ENCODE peak calls at places on chromosome 1, in seven cellular contexts. One of them, this sample, is unnamed.

GRCh38 chr1:63326473-63327380 is 4.4 kb downstream of the FOXD3 start:
- DNase-seq in upper lobe of right lung: no peak
- DNase-seq in fibroblast of mammary gland: no peak
- DNase-seq in IMR-90: peak; percentile 6
- DNase-seq in NB4: no peak
- DNase-seq in cardiac fibroblast: no peak
- DNase-seq in CD8-positive, alpha-beta T cell: no peak
- DNase-seq in this sample: peak; percentile 18

GRCh38 chr1:108049083-108049819 is 84.3 kb upstream of the VAV3 start:
- DNase-seq in upper lobe of right lung: peak; percentile 69
- DNase-seq in fibroblast of mammary gland: peak; percentile 44
- DNase-seq in IMR-90: no peak
- DNase-seq in NB4: peak; percentile 64
- DNase-seq in cardiac fibroblast: peak; percentile 34
- DNase-seq in CD8-positive, alpha-beta T cell: no peak
- DNase-seq in this sample: peak; percentile 70

GRCh38 chr1:17167041-17167782 is 37.7 kb upstream of the PADI1 start:
- DNase-seq in upper lobe of right lung: no peak
- DNase-seq in fibroblast of mammary gland: no peak
- DNase-seq in IMR-90: no peak
- DNase-seq in NB4: no peak
- DNase-seq in cardiac fibroblast: no peak
- DNase-seq in CD8-positive, alpha-beta T cell: no peak
- DNase-seq in this sample: no peak

GRCh38 chr1:14757260-14757625 is 158.8 kb downstream of the KAZN start:
- DNase-seq in upper lobe of right lung: no peak
- DNase-seq in fibroblast of mammary gland: no peak
- DNase-seq in IMR-90: no peak
- DNase-seq in NB4: no peak
- DNase-seq in cardiac fibroblast: no peak
- DNase-seq in CD8-positive, alpha-beta T cell: no peak
- DNase-seq in this sample: no peak

GRCh38 chr1:183191833-183192232 is 5.8 kb downstream of the LAMC2 start:
- DNase-seq in upper lobe of right lung: no peak
- DNase-seq in fibroblast of mammary gland: peak; percentile 93
- DNase-seq in IMR-90: peak; percentile 95
- DNase-seq in NB4: no peak
- DNase-seq in cardiac fibroblast: peak; percentile 66
- DNase-seq in CD8-positive, alpha-beta T cell: no peak
- DNase-seq in this sample: peak; percentile 90

GRCh38 chr1:44251486-44251885 is 38.2 kb downstream of the DMAP1 start:
- DNase-seq in upper lobe of right lung: no peak
- DNase-seq in fibroblast of mammary gland: no peak
- DNase-seq in IMR-90: no peak
- DNase-seq in NB4: no peak
- DNase-seq in cardiac fibroblast: no peak
- DNase-seq in CD8-positive, alpha-beta T cell: no peak
- DNase-seq in this sample: no peak

GRCh38 chr1:209045326-209046057 is 538.0 kb upstream of the CAMK1G start:
- DNase-seq in upper lobe of right lung: no peak
- DNase-seq in fibroblast of mammary gland: no peak
- DNase-seq in IMR-90: no peak
- DNase-seq in NB4: no peak
- DNase-seq in cardiac fibroblast: no peak
- DNase-seq in CD8-positive, alpha-beta T cell: no peak
- DNase-seq in this sample: no peak

GRCh38 chr1:183652107-183652506 is 1.0 kb downstream of the APOBEC4 start:
- DNase-seq in upper lobe of right lung: no peak
- DNase-seq in fibroblast of mammary gland: no peak
- DNase-seq in IMR-90: no peak
- DNase-seq in NB4: no peak
- DNase-seq in cardiac fibroblast: no peak
- DNase-seq in CD8-positive, alpha-beta T cell: no peak
- DNase-seq in this sample: no peak

GRCh38 chr1:43991476-43992231 is at the start of gene CCDC24:
- DNase-seq in upper lobe of right lung: peak; percentile 94
- DNase-seq in fibroblast of mammary gland: peak; percentile 66
- DNase-seq in IMR-90: peak; percentile 67
- DNase-seq in NB4: peak; percentile 73
- DNase-seq in cardiac fibroblast: peak; percentile 89
- DNase-seq in CD8-positive, alpha-beta T cell: peak; percentile 84
- DNase-seq in this sample: peak; percentile 92

GRCh38 chr1:75265792-75266191 is 131.6 kb downstream of the LHX8 start:
- DNase-seq in upper lobe of right lung: no peak
- DNase-seq in fibroblast of mammary gland: peak; percentile 19
- DNase-seq in IMR-90: peak; percentile 6
- DNase-seq in NB4: peak; percentile 36
- DNase-seq in cardiac fibroblast: peak; percentile 54
- DNase-seq in CD8-positive, alpha-beta T cell: no peak
- DNase-seq in this sample: peak; percentile 3

GRCh38 chr1:5979536-5980313 is 12.5 kb downstream of the NPHP4 start:
- DNase-seq in upper lobe of right lung: peak; percentile 57
- DNase-seq in fibroblast of mammary gland: no peak
- DNase-seq in IMR-90: no peak
- DNase-seq in NB4: no peak
- DNase-seq in cardiac fibroblast: no peak
- DNase-seq in CD8-positive, alpha-beta T cell: no peak
- DNase-seq in this sample: no peak

GRCh38 chr1:160652924-160653619 is 6.2 kb upstream of the SLAMF1 start:
- DNase-seq in upper lobe of right lung: no peak
- DNase-seq in fibroblast of mammary gland: no peak
- DNase-seq in IMR-90: no peak
- DNase-seq in NB4: no peak
- DNase-seq in cardiac fibroblast: no peak
- DNase-seq in CD8-positive, alpha-beta T cell: no peak
- DNase-seq in this sample: no peak

GRCh38 chr1:171300401-171300800 is 13.6 kb upstream of the FMO4 start:
- DNase-seq in upper lobe of right lung: no peak
- DNase-seq in fibroblast of mammary gland: no peak
- DNase-seq in IMR-90: no peak
- DNase-seq in NB4: no peak
- DNase-seq in cardiac fibroblast: no peak
- DNase-seq in CD8-positive, alpha-beta T cell: no peak
- DNase-seq in this sample: no peak

GRCh38 chr1:62144238-62144831 is 50.3 kb upstream of the L1TD1 start:
- DNase-seq in upper lobe of right lung: no peak
- DNase-seq in fibroblast of mammary gland: peak; percentile 48
- DNase-seq in IMR-90: peak; percentile 52
- DNase-seq in NB4: peak; percentile 40
- DNase-seq in cardiac fibroblast: peak; percentile 71
- DNase-seq in CD8-positive, alpha-beta T cell: no peak
- DNase-seq in this sample: peak; percentile 40

GRCh38 chr1:67184838-67185421 is 18.7 kb downstream of the IL23R start:
- DNase-seq in upper lobe of right lung: no peak
- DNase-seq in fibroblast of mammary gland: no peak
- DNase-seq in IMR-90: no peak
- DNase-seq in NB4: no peak
- DNase-seq in cardiac fibroblast: no peak
- DNase-seq in CD8-positive, alpha-beta T cell: no peak
- DNase-seq in this sample: no peak

GRCh38 chr1:16115468-16116363 is 40.2 kb downstream of the EPHA2 start:
- DNase-seq in upper lobe of right lung: no peak
- DNase-seq in fibroblast of mammary gland: no peak
- DNase-seq in IMR-90: no peak
- DNase-seq in NB4: no peak
- DNase-seq in cardiac fibroblast: no peak
- DNase-seq in CD8-positive, alpha-beta T cell: no peak
- DNase-seq in this sample: no peak

GRCh38 chr1:36366091-36366661 is 19.5 kb downstream of the STK40 start:
- DNase-seq in upper lobe of right lung: no peak
- DNase-seq in fibroblast of mammary gland: peak; percentile 64
- DNase-seq in IMR-90: peak; percentile 75
- DNase-seq in NB4: no peak
- DNase-seq in cardiac fibroblast: peak; percentile 70
- DNase-seq in CD8-positive, alpha-beta T cell: peak; percentile 75
- DNase-seq in this sample: peak; percentile 60

GRCh38 chr1:59552001-59552400 is 255.1 kb downstream of the FGGY start:
- DNase-seq in upper lobe of right lung: no peak
- DNase-seq in fibroblast of mammary gland: no peak
- DNase-seq in IMR-90: no peak
- DNase-seq in NB4: peak; percentile 24
- DNase-seq in cardiac fibroblast: no peak
- DNase-seq in CD8-positive, alpha-beta T cell: no peak
- DNase-seq in this sample: no peak

GRCh38 chr1:44101356-44101755 is 17.3 kb upstream of the KLF17 start:
- DNase-seq in upper lobe of right lung: no peak
- DNase-seq in fibroblast of mammary gland: peak; percentile 59
- DNase-seq in IMR-90: peak; percentile 33
- DNase-seq in NB4: no peak
- DNase-seq in cardiac fibroblast: peak; percentile 39
- DNase-seq in CD8-positive, alpha-beta T cell: no peak
- DNase-seq in this sample: no peak

GRCh38 chr1:165695011-165695410 is 3.4 kb downstream of the ALDH9A1 start:
- DNase-seq in upper lobe of right lung: no peak
- DNase-seq in fibroblast of mammary gland: peak; percentile 35
- DNase-seq in IMR-90: no peak
- DNase-seq in NB4: no peak
- DNase-seq in cardiac fibroblast: peak; percentile 8
- DNase-seq in CD8-positive, alpha-beta T cell: no peak
- DNase-seq in this sample: no peak

GRCh38 chr1:165696625-165697100 is 1.7 kb downstream of the ALDH9A1 start:
- DNase-seq in upper lobe of right lung: no peak
- DNase-seq in fibroblast of mammary gland: peak; percentile 94
- DNase-seq in IMR-90: peak; percentile 89
- DNase-seq in NB4: peak; percentile 40
- DNase-seq in cardiac fibroblast: peak; percentile 97
- DNase-seq in CD8-positive, alpha-beta T cell: no peak
- DNase-seq in this sample: peak; percentile 92

GRCh38 chr1:165697491-165697880 is 876 bp downstream of the ALDH9A1 start:
- DNase-seq in upper lobe of right lung: no peak
- DNase-seq in fibroblast of mammary gland: no peak
- DNase-seq in IMR-90: no peak
- DNase-seq in NB4: no peak
- DNase-seq in cardiac fibroblast: peak; percentile 10
- DNase-seq in CD8-positive, alpha-beta T cell: no peak
- DNase-seq in this sample: no peak

GRCh38 chr1:165699577-165699976 is 1.2 kb upstream of the ALDH9A1 start:
- DNase-seq in upper lobe of right lung: no peak
- DNase-seq in fibroblast of mammary gland: no peak
- DNase-seq in IMR-90: no peak
- DNase-seq in NB4: peak; percentile 20
- DNase-seq in cardiac fibroblast: no peak
- DNase-seq in CD8-positive, alpha-beta T cell: no peak
- DNase-seq in this sample: no peak

DNA sequence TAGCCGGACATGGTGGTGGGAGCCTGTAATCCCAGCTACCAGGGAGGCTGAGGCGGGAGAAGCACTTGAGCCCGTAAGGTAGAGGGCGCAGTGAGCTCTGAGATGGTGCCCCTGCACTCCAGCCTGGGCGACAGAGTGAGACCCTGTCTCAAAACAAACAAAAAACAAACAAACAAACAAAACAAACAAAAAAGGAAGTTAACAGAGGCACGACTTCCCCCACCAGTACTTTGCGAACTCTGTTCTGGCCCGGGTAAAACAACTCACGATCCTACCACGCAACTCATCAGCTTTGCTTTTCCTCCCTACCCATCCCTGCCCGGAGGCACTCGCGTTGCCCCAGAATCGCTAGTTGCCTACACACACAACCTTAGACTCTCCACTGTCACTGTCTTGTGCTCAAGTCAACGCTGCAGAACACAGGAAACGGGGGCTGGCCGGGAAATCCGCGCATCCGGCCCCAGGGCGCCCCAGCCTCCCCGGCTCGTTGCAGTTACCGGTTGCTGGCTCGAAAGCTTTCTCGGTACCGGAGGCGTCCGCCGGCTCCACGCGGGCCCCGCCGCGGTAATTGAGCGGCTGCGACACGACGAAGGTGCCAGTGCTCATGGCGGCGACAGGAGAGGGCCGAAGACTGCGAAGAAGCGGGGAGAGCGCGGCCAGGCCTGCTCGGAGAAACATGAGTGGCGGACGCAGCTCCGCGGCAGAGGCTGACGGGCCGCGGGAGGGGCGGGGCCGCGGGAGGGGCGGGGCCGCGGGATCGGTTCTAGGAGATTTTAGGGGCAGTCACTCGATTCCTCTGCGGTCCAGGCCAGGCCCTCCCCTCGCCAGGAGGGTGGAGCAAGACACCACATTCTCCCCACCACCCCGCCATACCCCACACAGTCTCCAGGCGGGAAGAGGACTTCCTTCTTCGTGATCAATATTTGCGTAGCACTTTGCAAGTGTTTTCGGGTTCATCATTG is at the start of gene ALDH9A1:
- DNase-seq in upper lobe of right lung: peak; percentile 95
- DNase-seq in fibroblast of mammary gland: peak; percentile 83
- DNase-seq in IMR-90: peak; percentile 76
- DNase-seq in NB4: peak; percentile 95
- DNase-seq in cardiac fibroblast: peak; percentile 89
- DNase-seq in CD8-positive, alpha-beta T cell: peak; percentile 90
- DNase-seq in this sample: peak; percentile 95
- TF ChIP-seq CTCF in upper lobe of right lung: peak; percentile 40
- TF ChIP-seq CTCF in fibroblast of mammary gland: peak; percentile 29
- TF ChIP-seq CTCF in IMR-90: peak; percentile 23
- TF ChIP-seq CTCF in NB4: peak; percentile 51
- TF ChIP-seq CTCF in cardiac fibroblast: peak; percentile 28
- TF ChIP-seq CTCF in CD8-positive, alpha-beta T cell: no peak
- TF ChIP-seq CTCF in this sample: peak; percentile 30

DNA sequence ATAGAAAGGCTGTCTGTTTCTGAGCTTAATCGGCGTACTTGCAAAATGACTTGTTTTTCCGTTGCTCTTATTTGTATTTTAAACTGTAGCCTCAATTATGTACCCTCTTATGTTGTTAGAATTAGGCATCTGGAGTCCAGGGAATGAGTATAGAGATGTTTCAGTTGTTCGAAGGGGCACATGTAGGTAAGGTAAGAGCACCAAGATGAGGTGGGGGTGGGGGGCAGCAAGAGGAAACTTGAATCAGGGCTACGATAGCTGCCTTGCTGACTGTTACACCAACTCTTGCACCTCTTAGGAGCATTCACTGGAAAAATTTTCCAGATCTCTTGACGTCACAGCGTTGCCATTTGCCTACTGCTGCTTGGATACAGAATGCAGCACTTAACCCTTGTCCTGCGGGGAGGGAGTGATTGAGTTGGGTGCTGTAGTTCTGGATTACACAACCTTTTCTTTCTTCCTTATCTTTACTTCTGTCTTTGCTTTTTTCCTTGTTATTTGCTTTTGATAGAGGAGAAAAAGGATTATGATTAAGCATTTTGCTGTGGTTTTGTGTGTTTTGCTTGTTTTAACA is 3.2 kb downstream of the ATP1B1 start:
- DNase-seq in upper lobe of right lung: no peak
- DNase-seq in fibroblast of mammary gland: peak; percentile 64
- DNase-seq in IMR-90: peak; percentile 92
- DNase-seq in NB4: peak; percentile 56
- DNase-seq in cardiac fibroblast: peak; percentile 93
- DNase-seq in CD8-positive, alpha-beta T cell: no peak
- DNase-seq in this sample: peak; percentile 64
- H3K4me3 ChIP-seq in upper lobe of right lung: peak overlapping the region; percentile 89
- H3K4me3 ChIP-seq in fibroblast of mammary gland: no peak overlapping the region
- H3K4me3 ChIP-seq in IMR-90: no peak overlapping the region
- H3K4me3 ChIP-seq in NB4: peak overlapping the region; percentile 2
- H3K4me3 ChIP-seq in cardiac fibroblast: no peak overlapping the region
- H3K4me3 ChIP-seq in CD8-positive, alpha-beta T cell: no peak overlapping the region
- H3K4me3 ChIP-seq in this sample: peak overlapping the region; percentile 8

GRCh38 chr1:3727042-3727824 is 25.0 kb upstream of the CCDC27 start:
- DNase-seq in upper lobe of right lung: no peak
- DNase-seq in fibroblast of mammary gland: peak; percentile 8
- DNase-seq in IMR-90: no peak
- DNase-seq in NB4: peak; percentile 77
- DNase-seq in cardiac fibroblast: peak; percentile 29
- DNase-seq in CD8-positive, alpha-beta T cell: no peak
- DNase-seq in this sample: peak; percentile 37
- TF ChIP-seq CTCF in upper lobe of right lung: peak; percentile 18
- TF ChIP-seq CTCF in fibroblast of mammary gland: peak; percentile 53
- TF ChIP-seq CTCF in IMR-90: peak; percentile 38
- TF ChIP-seq CTCF in NB4: peak; percentile 76
- TF ChIP-seq CTCF in cardiac fibroblast: peak; percentile 62
- TF ChIP-seq CTCF in CD8-positive, alpha-beta T cell: no peak
- TF ChIP-seq CTCF in this sample: peak; percentile 36

GRCh38 chr1:164622057-164622840 is 63.3 kb downstream of the PBX1 start:
- DNase-seq in upper lobe of right lung: no peak
- DNase-seq in fibroblast of mammary gland: no peak
- DNase-seq in IMR-90: no peak
- DNase-seq in NB4: no peak
- DNase-seq in cardiac fibroblast: peak; percentile 44
- DNase-seq in CD8-positive, alpha-beta T cell: no peak
- DNase-seq in this sample: peak; percentile 46
- H3K4me3 ChIP-seq in upper lobe of right lung: no peak overlapping the region
- H3K4me3 ChIP-seq in fibroblast of mammary gland: no peak overlapping the region
- H3K4me3 ChIP-seq in IMR-90: no peak overlapping the region
- H3K4me3 ChIP-seq in NB4: no peak overlapping the region
- H3K4me3 ChIP-seq in cardiac fibroblast: no peak overlapping the region
- H3K4me3 ChIP-seq in CD8-positive, alpha-beta T cell: no peak overlapping the region
- H3K4me3 ChIP-seq in this sample: no peak overlapping the region

This sample was measured in foreskin fibroblast.